ENCODE peak calls at places on chromosomes 3 and 15, in four cellular contexts. Q, N, J and B are unnamed samples.

GRCh38 chr3:7205535-7206331 is 344.8 kb downstream of the GRM7 start:
- DNase-seq in Q (peak), N (no peak), J (no peak), B (no peak)

GRCh38 chr15:73568881-73569280 is 64.3 kb downstream of the NPTN start:
- DNase-seq in Q (no peak), N (no peak), J (no peak), B (no peak)

GRCh38 chr3:128697336-128697735 is 28.6 kb upstream of the RAB7A start:
- DNase-seq in Q (no peak), N (no peak), J (no peak), B (no peak)

GRCh38 chr3:50336452-50337174 is 4.0 kb downstream of the RASSF1 start:
- DNase-seq in Q (peak), N (no peak), J (no peak), B (no peak)

GRCh38 chr3:186035277-186035676 is 73.6 kb downstream of the ETV5 start:
- DNase-seq in Q (peak), N (no peak), J (peak), B (no peak)

GRCh38 chr15:82571722-82572222 is 31.5 kb upstream of the RPS17 start:
- DNase-seq in Q (no peak), N (no peak), J (peak), B (peak)

GRCh38 chr15:34240537-34240936 is 15.7 kb downstream of the EMC4 start:
- DNase-seq in Q (no peak), N (no peak), J (no peak), B (no peak)

GRCh38 chr15:61155741-61156700 is 73.1 kb downstream of the RORA start:
- DNase-seq in Q (no peak), N (no peak), J (peak), B (no peak)